ENCODE peak calls at places on chromosomes 1 and 21, in seven cellular contexts. One of them, this sample, is unnamed.

GRCh38 chr1:55694297-55694696 is 479.1 kb upstream of the USP24 start:
- DNase-seq in cardiac fibroblast: no peak
- DNase-seq in neural progenitor cell: no peak
- DNase-seq in upper lobe of right lung: no peak
- DNase-seq in CD8-positive, alpha-beta T cell: no peak
- DNase-seq in fibroblast of lung: peak
- DNase-seq in right atrium auricular region: no peak
- DNase-seq in this sample: no peak

GRCh38 chr1:31381394-31382287 is 8.8 kb upstream of the FABP3 start:
- DNase-seq in neural progenitor cell: no peak
- DNase-seq in upper lobe of right lung: no peak
- DNase-seq in CD8-positive, alpha-beta T cell: no peak
- DNase-seq in right atrium auricular region: peak
- DNase-seq in cardiac fibroblast: peak
- DNase-seq in fibroblast of lung: no peak
- DNase-seq in this sample: no peak

GRCh38 chr1:37944091-37944763 is 2.6 kb downstream of the INPP5B start:
- DNase-seq in CD8-positive, alpha-beta T cell: no peak
- DNase-seq in upper lobe of right lung: no peak
- DNase-seq in right atrium auricular region: no peak
- DNase-seq in neural progenitor cell: no peak
- DNase-seq in cardiac fibroblast: peak
- DNase-seq in fibroblast of lung: peak
- DNase-seq in this sample: no peak

GRCh38 chr1:58104960-58105359 is 441.6 kb downstream of the OMA1 start:
- DNase-seq in neural progenitor cell: no peak
- DNase-seq in right atrium auricular region: no peak
- DNase-seq in fibroblast of lung: no peak
- DNase-seq in upper lobe of right lung: no peak
- DNase-seq in cardiac fibroblast: no peak
- DNase-seq in CD8-positive, alpha-beta T cell: no peak
- DNase-seq in this sample: peak

GRCh38 chr1:53381790-53382401 is 54.0 kb upstream of the LRP8 start:
- DNase-seq in cardiac fibroblast: peak
- DNase-seq in CD8-positive, alpha-beta T cell: no peak
- DNase-seq in neural progenitor cell: no peak
- DNase-seq in upper lobe of right lung: no peak
- DNase-seq in right atrium auricular region: no peak
- DNase-seq in fibroblast of lung: peak
- DNase-seq in this sample: no peak

GRCh38 chr1:63122051-63122450 is 200.3 kb upstream of the FOXD3 start:
- DNase-seq in fibroblast of lung: no peak
- DNase-seq in upper lobe of right lung: no peak
- DNase-seq in right atrium auricular region: no peak
- DNase-seq in neural progenitor cell: no peak
- DNase-seq in CD8-positive, alpha-beta T cell: no peak
- DNase-seq in cardiac fibroblast: peak
- DNase-seq in this sample: no peak

GRCh38 chr1:31944205-31945089 is 6.3 kb upstream of the PTP4A2 start:
- DNase-seq in upper lobe of right lung: peak
- DNase-seq in fibroblast of lung: peak
- DNase-seq in neural progenitor cell: peak
- DNase-seq in cardiac fibroblast: peak
- DNase-seq in CD8-positive, alpha-beta T cell: peak
- DNase-seq in right atrium auricular region: peak
- DNase-seq in this sample: peak

GRCh38 chr1:21868941-21869454 is 56.9 kb downstream of the LDLRAD2 start:
- DNase-seq in cardiac fibroblast: no peak
- DNase-seq in right atrium auricular region: no peak
- DNase-seq in CD8-positive, alpha-beta T cell: no peak
- DNase-seq in upper lobe of right lung: no peak
- DNase-seq in neural progenitor cell: no peak
- DNase-seq in fibroblast of lung: no peak
- DNase-seq in this sample: no peak

DNA sequence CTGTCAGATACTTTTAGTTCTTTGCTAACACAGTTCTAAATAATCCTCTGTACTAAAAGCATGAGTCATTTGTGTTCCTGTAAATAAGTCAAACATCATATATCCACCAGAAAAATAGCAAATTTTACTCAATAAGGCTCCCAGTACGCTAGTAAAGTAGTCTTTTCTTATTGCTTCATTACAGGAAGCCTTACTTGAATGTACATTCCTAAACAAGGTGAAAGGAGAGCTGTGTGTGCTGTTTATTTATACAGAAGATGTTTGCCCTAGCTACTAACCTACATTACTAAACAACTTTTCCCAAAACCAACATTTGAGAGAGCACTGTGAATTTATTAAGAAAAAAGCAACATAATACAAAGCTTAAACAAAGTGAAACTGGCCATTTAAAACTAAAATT is 52.0 kb downstream of the ZNHIT6 start:
- DNase-seq in upper lobe of right lung: no peak
- DNase-seq in CD8-positive, alpha-beta T cell: no peak
- DNase-seq in neural progenitor cell: no peak
- DNase-seq in cardiac fibroblast: peak
- DNase-seq in right atrium auricular region: no peak
- DNase-seq in fibroblast of lung: peak
- DNase-seq in this sample: no peak
- TF ChIP-seq CTCF in upper lobe of right lung: no peak
- TF ChIP-seq CTCF in CD8-positive, alpha-beta T cell: no peak
- TF ChIP-seq CTCF in neural progenitor cell: no peak
- TF ChIP-seq CTCF in cardiac fibroblast: no peak
- TF ChIP-seq CTCF in right atrium auricular region: no peak
- TF ChIP-seq CTCF in fibroblast of lung: no peak
- TF ChIP-seq CTCF in this sample: no peak

DNA sequence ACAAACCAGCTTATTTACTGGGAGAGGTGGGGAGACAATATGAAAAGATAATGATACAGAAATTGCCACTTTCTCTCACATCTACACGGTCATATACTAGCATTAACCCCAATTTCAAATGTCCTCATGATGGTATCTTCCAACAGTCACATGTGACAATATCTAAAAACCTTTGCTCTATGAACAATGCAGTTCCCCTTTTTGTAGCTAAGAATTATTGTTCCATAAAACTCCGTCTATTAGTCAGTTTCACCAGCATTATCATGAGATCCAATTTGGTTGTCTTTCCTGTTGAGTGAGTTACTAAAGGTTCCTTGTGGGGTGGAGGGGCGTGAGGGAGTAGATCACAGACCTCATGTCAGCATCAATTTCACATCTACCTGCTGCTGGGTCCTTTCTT is 1.7 kb downstream of the TIAM1 start:
- DNase-seq in upper lobe of right lung: no peak
- DNase-seq in right atrium auricular region: no peak
- DNase-seq in cardiac fibroblast: no peak
- DNase-seq in neural progenitor cell: no peak
- DNase-seq in fibroblast of lung: no peak
- DNase-seq in CD8-positive, alpha-beta T cell: no peak
- DNase-seq in this sample: no peak
- H3K4me3 ChIP-seq in upper lobe of right lung: peak
- H3K4me3 ChIP-seq in right atrium auricular region: no peak
- H3K4me3 ChIP-seq in cardiac fibroblast: no peak
- H3K4me3 ChIP-seq in neural progenitor cell: no peak
- H3K4me3 ChIP-seq in fibroblast of lung: no peak
- H3K4me3 ChIP-seq in CD8-positive, alpha-beta T cell: no peak
- H3K4me3 ChIP-seq in this sample: no peak

GRCh38 chr1:15063783-15064182 is 89.8 kb upstream of the TMEM51 start:
- DNase-seq in CD8-positive, alpha-beta T cell: no peak
- DNase-seq in cardiac fibroblast: no peak
- DNase-seq in upper lobe of right lung: no peak
- DNase-seq in neural progenitor cell: no peak
- DNase-seq in fibroblast of lung: no peak
- DNase-seq in right atrium auricular region: no peak
- DNase-seq in this sample: no peak

GRCh38 chr1:15064217-15064929 is 89.2 kb upstream of the TMEM51 start:
- DNase-seq in right atrium auricular region: no peak
- DNase-seq in cardiac fibroblast: no peak
- DNase-seq in upper lobe of right lung: no peak
- DNase-seq in CD8-positive, alpha-beta T cell: no peak
- DNase-seq in fibroblast of lung: no peak
- DNase-seq in neural progenitor cell: no peak
- DNase-seq in this sample: no peak

GRCh38 chr1:15063346-15063745 is 90.2 kb upstream of the TMEM51 start:
- DNase-seq in fibroblast of lung: no peak
- DNase-seq in CD8-positive, alpha-beta T cell: no peak
- DNase-seq in right atrium auricular region: no peak
- DNase-seq in cardiac fibroblast: no peak
- DNase-seq in neural progenitor cell: no peak
- DNase-seq in upper lobe of right lung: no peak
- DNase-seq in this sample: no peak

GRCh38 chr1:15060104-15060503 is 93.4 kb upstream of the TMEM51 start:
- DNase-seq in CD8-positive, alpha-beta T cell: no peak
- DNase-seq in upper lobe of right lung: no peak
- DNase-seq in right atrium auricular region: no peak
- DNase-seq in cardiac fibroblast: no peak
- DNase-seq in fibroblast of lung: no peak
- DNase-seq in neural progenitor cell: no peak
- DNase-seq in this sample: no peak

GRCh38 chr1:15062479-15063099 is 91.0 kb upstream of the TMEM51 start:
- DNase-seq in fibroblast of lung: no peak
- DNase-seq in upper lobe of right lung: no peak
- DNase-seq in neural progenitor cell: peak
- DNase-seq in CD8-positive, alpha-beta T cell: no peak
- DNase-seq in right atrium auricular region: no peak
- DNase-seq in cardiac fibroblast: peak
- DNase-seq in this sample: no peak
- TF ChIP-seq CTCF in fibroblast of lung: peak
- TF ChIP-seq CTCF in upper lobe of right lung: peak
- TF ChIP-seq CTCF in neural progenitor cell: peak
- TF ChIP-seq CTCF in CD8-positive, alpha-beta T cell: peak
- TF ChIP-seq CTCF in right atrium auricular region: peak
- TF ChIP-seq CTCF in cardiac fibroblast: peak
- TF ChIP-seq CTCF in this sample: peak

DNA sequence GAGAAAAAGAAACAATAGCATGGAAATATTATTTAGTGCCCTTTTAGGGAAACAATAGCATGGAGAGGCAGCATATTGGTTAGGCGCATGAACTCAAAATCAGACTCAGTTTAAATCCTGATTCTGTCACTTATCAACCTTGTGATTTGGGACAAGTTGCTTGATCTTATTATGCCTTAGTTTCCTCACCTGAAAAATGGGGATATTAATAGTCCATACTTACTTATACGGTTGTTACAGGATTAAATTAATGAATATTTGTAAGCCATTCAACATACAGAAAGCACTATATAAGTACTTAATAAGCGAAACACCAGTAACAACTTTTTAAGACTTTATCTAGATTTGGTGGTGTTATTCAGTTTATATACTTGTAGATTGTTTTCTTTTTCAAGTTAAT is 1.2 kb downstream of the TSEN15 start:
- DNase-seq in cardiac fibroblast: no peak
- DNase-seq in neural progenitor cell: no peak
- DNase-seq in upper lobe of right lung: no peak
- DNase-seq in fibroblast of lung: no peak
- DNase-seq in right atrium auricular region: no peak
- DNase-seq in CD8-positive, alpha-beta T cell: no peak
- DNase-seq in this sample: no peak
- H3K4me3 ChIP-seq in cardiac fibroblast: peak
- H3K4me3 ChIP-seq in neural progenitor cell: peak
- H3K4me3 ChIP-seq in upper lobe of right lung: peak
- H3K4me3 ChIP-seq in fibroblast of lung: peak
- H3K4me3 ChIP-seq in right atrium auricular region: peak
- H3K4me3 ChIP-seq in CD8-positive, alpha-beta T cell: peak
- H3K4me3 ChIP-seq in this sample: peak

GRCh38 chr1:243708210-243708609 is 141.8 kb downstream of the AKT3 start:
- DNase-seq in upper lobe of right lung: no peak
- DNase-seq in right atrium auricular region: no peak
- DNase-seq in CD8-positive, alpha-beta T cell: no peak
- DNase-seq in fibroblast of lung: no peak
- DNase-seq in neural progenitor cell: no peak
- DNase-seq in cardiac fibroblast: peak
- DNase-seq in this sample: no peak
- TF ChIP-seq CTCF in upper lobe of right lung: peak
- TF ChIP-seq CTCF in right atrium auricular region: peak
- TF ChIP-seq CTCF in CD8-positive, alpha-beta T cell: peak
- TF ChIP-seq CTCF in fibroblast of lung: no peak
- TF ChIP-seq CTCF in neural progenitor cell: peak
- TF ChIP-seq CTCF in cardiac fibroblast: no peak
- TF ChIP-seq CTCF in this sample: no peak

DNA sequence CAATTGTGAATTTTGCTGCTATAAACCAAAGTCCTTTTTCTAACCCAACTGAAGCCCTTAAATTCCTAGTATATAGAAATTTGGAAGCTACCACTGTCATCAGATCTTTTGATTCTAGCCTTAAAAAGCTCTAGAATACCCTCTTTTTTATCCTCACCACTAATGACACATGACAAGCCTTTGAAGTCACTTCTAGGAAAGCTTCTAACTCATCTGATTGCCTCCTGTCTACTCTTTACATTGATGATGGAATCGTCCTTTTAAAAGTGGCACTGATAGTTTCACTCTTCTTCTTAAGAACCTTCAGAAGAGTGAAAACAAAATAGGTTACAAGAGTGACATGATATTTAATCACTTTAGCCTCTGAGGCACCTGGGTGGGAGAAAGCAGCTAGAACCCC is 104.4 kb upstream of the DPH5 start:
- DNase-seq in neural progenitor cell: no peak
- DNase-seq in upper lobe of right lung: no peak
- DNase-seq in CD8-positive, alpha-beta T cell: no peak
- DNase-seq in right atrium auricular region: no peak
- DNase-seq in cardiac fibroblast: no peak
- DNase-seq in fibroblast of lung: no peak
- DNase-seq in this sample: no peak
- H3K4me3 ChIP-seq in neural progenitor cell: no peak
- H3K4me3 ChIP-seq in upper lobe of right lung: no peak
- H3K4me3 ChIP-seq in CD8-positive, alpha-beta T cell: no peak
- H3K4me3 ChIP-seq in right atrium auricular region: no peak
- H3K4me3 ChIP-seq in cardiac fibroblast: no peak
- H3K4me3 ChIP-seq in fibroblast of lung: no peak
- H3K4me3 ChIP-seq in this sample: no peak

GRCh38 chr1:218266356-218266755 is 18.7 kb upstream of the RRP15 start:
- DNase-seq in cardiac fibroblast: peak
- DNase-seq in fibroblast of lung: peak
- DNase-seq in upper lobe of right lung: no peak
- DNase-seq in CD8-positive, alpha-beta T cell: no peak
- DNase-seq in neural progenitor cell: no peak
- DNase-seq in right atrium auricular region: no peak
- DNase-seq in this sample: no peak
- TF ChIP-seq CTCF in cardiac fibroblast: no peak
- TF ChIP-seq CTCF in fibroblast of lung: no peak
- TF ChIP-seq CTCF in upper lobe of right lung: no peak
- TF ChIP-seq CTCF in CD8-positive, alpha-beta T cell: no peak
- TF ChIP-seq CTCF in neural progenitor cell: no peak
- TF ChIP-seq CTCF in right atrium auricular region: no peak
- TF ChIP-seq CTCF in this sample: no peak